ENCODE peak calls at places on chromosomes 6 and 20, in five cellular contexts. D, N, G, L and Y are unnamed samples.

GRCh38 chr6:6614965-6615304 is 26.4 kb downstream of the LY86 start:
- DNase-seq in L (no peak), G (no peak), N (no peak), D (no peak), Y (no peak)

GRCh38 chr6:161242779-161243693 is 30.8 kb downstream of the AGPAT4 start:
- DNase-seq in D (no peak), G (no peak), L (peak), N (peak), Y (no peak)

GRCh38 chr6:47165918-47166317 is 123.8 kb upstream of the ADGRF1 start:
- DNase-seq in L (peak), N (peak), D (no peak), G (peak), Y (no peak)

GRCh38 chr6:144159231-144159630 is 8.9 kb downstream of the STX11 start:
- DNase-seq in G (no peak), D (no peak), N (no peak), L (no peak), Y (no peak)

GRCh38 chr6:133131621-133132020 is 109.5 kb upstream of the EYA4 start:
- DNase-seq in L (no peak), N (no peak), G (no peak), D (no peak), Y (no peak)

GRCh38 chr6:44918893-44919292 is 409.2 kb upstream of the RUNX2 start:
- DNase-seq in L (no peak), N (no peak), D (no peak), G (peak), Y (no peak)

GRCh38 chr20:37385176-37385575 is 39.2 kb downstream of the SRC start:
- DNase-seq in L (no peak), G (no peak), N (no peak), D (no peak), Y (no peak)

GRCh38 chr6:27178001-27178730 is 69.3 kb upstream of the PRSS16 start:
- DNase-seq in N (peak), L (peak), G (peak), D (peak), Y (peak)

GRCh38 chr6:156450421-156450820 is 326.8 kb upstream of the ARID1B start:
- DNase-seq in G (no peak), N (no peak), L (no peak), D (no peak), Y (no peak)

GRCh38 chr6:142902636-142903053 is 42.3 kb downstream of the HIVEP2 start:
- DNase-seq in L (peak), G (peak), N (peak), D (peak), Y (no peak)

GRCh38 chr6:160378886-160379285 is 30.7 kb downstream of the SLC22A3 start:
- DNase-seq in D (no peak), G (no peak), L (no peak), N (no peak), Y (no peak)

GRCh38 chr6:159044899-159045727 is at the start of gene TAGAP:
- DNase-seq in N (peak), G (peak), L (peak), D (no peak), Y (peak)

GRCh38 chr20:58584051-58584824 is 66.8 kb upstream of the STX16 start:
- DNase-seq in G (no peak), L (no peak), N (no peak), D (no peak), Y (no peak)

GRCh38 chr20:23092409-23092756 is 6.3 kb upstream of the CD93 start:
- DNase-seq in L (no peak), G (peak), D (no peak), N (no peak), Y (no peak)

GRCh38 chr20:35463455-35464300 is 8.3 kb downstream of the CEP250 start:
- DNase-seq in L (peak), G (peak), D (peak), N (peak), Y (peak)
- TF ChIP-seq CTCF in L (peak), G (peak), D (peak), N (peak), Y (peak)

GRCh38 chr6:15793826-15794225 is 131.0 kb upstream of the DTNBP1 start:
- DNase-seq in G (no peak), D (no peak), N (no peak), L (no peak), Y (no peak)
- TF ChIP-seq CTCF in G (no peak), D (no peak), N (no peak), L (no peak), Y (no peak)

GRCh38 chr6:170554086-170554887 is at the start of gene TBP:
- DNase-seq in N (peak), D (peak), L (peak), G (peak), Y (peak)
- TF ChIP-seq CTCF in N (no peak), D (no peak), L (no peak), G (no peak), Y (no peak)

GRCh38 chr20:34115232-34115631 is 3.2 kb upstream of the EIF2S2 start:
- DNase-seq in G (no peak), L (no peak), N (no peak), D (no peak), Y (no peak)

GRCh38 chr20:34122274-34122980 is 10.4 kb upstream of the EIF2S2 start:
- DNase-seq in N (no peak), D (no peak), G (no peak), L (no peak), Y (no peak)

GRCh38 chr20:34124469-34125249 is 12.6 kb upstream of the EIF2S2 start:
- DNase-seq in D (no peak), N (peak), G (no peak), L (no peak), Y (peak)

GRCh38 chr20:34123309-34123708 is 11.3 kb upstream of the EIF2S2 start:
- DNase-seq in D (no peak), N (no peak), G (peak), L (no peak), Y (no peak)

GRCh38 chr20:34120213-34120612 is 8.2 kb upstream of the EIF2S2 start:
- DNase-seq in L (no peak), N (no peak), D (no peak), G (no peak), Y (no peak)
- TF ChIP-seq CTCF in L (no peak), N (no peak), D (no peak), G (no peak), Y (no peak)

DNA sequence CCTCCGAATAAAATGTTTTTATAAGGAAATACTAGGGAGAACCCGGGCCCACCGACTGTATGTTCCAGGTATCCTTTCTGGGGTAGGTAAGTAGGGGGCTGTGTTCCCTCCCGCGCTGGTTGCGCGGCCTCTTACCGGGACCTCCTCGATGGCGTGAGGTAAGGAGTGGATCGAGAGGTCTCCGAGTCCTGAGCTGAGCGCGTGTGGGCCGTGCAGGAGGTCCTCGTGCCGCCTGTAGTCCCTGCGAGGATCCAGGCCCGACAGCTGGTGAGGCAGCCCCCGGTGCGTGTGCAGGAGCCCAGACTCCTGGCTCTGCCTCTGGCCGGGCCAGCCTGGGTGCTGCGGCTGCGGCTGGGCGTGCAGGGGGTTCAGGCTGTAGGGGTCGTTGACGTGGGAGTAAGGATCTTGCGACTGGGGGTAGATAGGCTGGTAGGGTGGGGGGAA is 5.1 kb downstream of the TFAP2A start:
- DNase-seq in G (no peak), D (no peak), N (peak), L (no peak), Y (no peak)
- TF ChIP-seq CTCF in G (no peak), D (no peak), N (no peak), L (no peak), Y (no peak)

GRCh38 chr6:136656121-136656520 is 105.9 kb upstream of the MAP7 start:
- DNase-seq in G (peak), N (no peak), L (no peak), D (no peak), Y (no peak)

GRCh38 chr6:136651982-136652381 is 101.8 kb upstream of the MAP7 start:
- DNase-seq in L (no peak), N (no peak), G (no peak), D (no peak), Y (no peak)

GRCh38 chr6:136652656-136653055 is 102.4 kb upstream of the MAP7 start:
- DNase-seq in G (no peak), N (no peak), L (no peak), D (no peak), Y (no peak)

GRCh38 chr6:136655251-136656014 is 105.2 kb upstream of the MAP7 start:
- DNase-seq in G (no peak), L (no peak), N (no peak), D (no peak), Y (no peak)

DNA sequence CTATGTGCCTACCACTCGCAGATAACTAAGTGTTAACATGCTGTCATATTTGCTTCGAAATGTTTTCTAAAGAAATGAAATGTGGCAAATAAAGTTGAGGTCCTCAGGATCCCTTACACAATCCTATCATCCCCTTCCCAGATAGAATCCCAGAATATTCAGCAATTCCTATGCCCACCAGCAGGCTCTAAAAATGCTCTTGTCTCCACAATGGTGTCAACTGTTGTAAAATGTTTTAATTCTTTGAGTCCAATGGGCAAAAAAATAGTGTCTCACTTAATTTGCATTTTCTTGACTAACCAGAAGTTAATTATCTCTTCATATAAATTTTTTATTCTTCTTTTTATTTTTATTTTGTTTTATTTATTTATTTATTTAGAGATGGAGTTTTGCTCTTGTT is 103.9 kb upstream of the MAP7 start:
- DNase-seq in D (no peak), G (no peak), L (no peak), N (no peak), Y (no peak)
- TF ChIP-seq CTCF in D (peak), G (peak), L (no peak), N (no peak), Y (no peak)

GRCh38 chr6:91276315-91276714 is 689.4 kb upstream of the MAP3K7 start:
- DNase-seq in D (no peak), G (peak), N (peak), L (peak), Y (no peak)
- TF ChIP-seq CTCF in D (peak), G (peak), N (peak), L (peak), Y (peak)